ENCODE peak calls at places on chromosomes 1 and 21, in six cellular contexts. M is AG09309; V is MM.1S; F is CD8-positive, alpha-beta T cell; Y is endodermal cell; H is A549. Q is an unnamed sample.

GRCh38 chr1:53706356-53706755 is 32.6 kb downstream of the GLIS1 start:
- DNase-seq in F (no peak), Y (no peak), M (no peak), V (no peak), H (no peak), Q (no peak)

GRCh38 chr21:22516230-22516629 is 1518.0 kb downstream of the NCAM2 start:
- DNase-seq in M (no peak), H (no peak), Y (no peak), V (no peak), F (no peak), Q (no peak)

GRCh38 chr1:119327436-119328155 is 41.0 kb upstream of the HAO2 start:
- DNase-seq in M (peak), Y (peak), F (no peak), V (peak), H (no peak), Q (peak)

GRCh38 chr1:89953072-89953626 is 41.8 kb upstream of the ZNF326 start:
- DNase-seq in F (peak), V (peak), Y (peak), M (peak), H (peak), Q (peak)

GRCh38 chr1:200668514-200669313 is 993 bp downstream of the DDX59 start:
- DNase-seq in F (no peak), H (no peak), M (no peak), Y (no peak), V (no peak), Q (no peak)

GRCh38 chr1:7387053-7387861 is 383.8 kb upstream of the VAMP3 start:
- DNase-seq in V (no peak), F (no peak), H (no peak), Y (peak), M (no peak), Q (no peak)

GRCh38 chr1:67058242-67058641 is 4.3 kb upstream of the SLC35D1 start:
- DNase-seq in F (no peak), Y (no peak), V (no peak), M (no peak), H (no peak), Q (no peak)

GRCh38 chr1:112510340-112510739 is 1.6 kb downstream of the WNT2B start:
- DNase-seq in F (no peak), H (no peak), M (no peak), V (no peak), Y (peak), Q (no peak)

GRCh38 chr21:35649186-35649585 is 411.1 kb downstream of the SETD4 start:
- DNase-seq in F (no peak), V (no peak), M (no peak), Y (peak), H (no peak), Q (no peak)

GRCh38 chr21:45341779-45342178 is 54.1 kb upstream of the POFUT2 start:
- DNase-seq in Y (no peak), M (no peak), V (no peak), H (no peak), F (no peak), Q (no peak)

GRCh38 chr1:163877016-163877415 is 555.3 kb downstream of the NUF2 start:
- DNase-seq in M (peak), F (no peak), V (no peak), H (no peak), Y (no peak), Q (no peak)

GRCh38 chr1:240701412-240701811 is 89.5 kb upstream of the GREM2 start:
- DNase-seq in M (peak), F (no peak), V (no peak), H (no peak), Y (no peak), Q (no peak)

GRCh38 chr1:33346921-33347649 is 26.2 kb upstream of the A3GALT2 start:
- DNase-seq in H (peak), Y (no peak), V (no peak), M (no peak), F (no peak), Q (no peak)

GRCh38 chr1:109910123-109910962 is at the start of gene CSF1:
- DNase-seq in Y (peak), H (peak), V (no peak), M (peak), F (peak), Q (peak)

GRCh38 chr1:167219646-167220536 is 795 bp upstream of the POU2F1 start:
- DNase-seq in V (peak), H (peak), Y (peak), F (peak), M (no peak), Q (peak)

GRCh38 chr1:70043806-70044205 is 161.6 kb downstream of the LRRC40 start:
- DNase-seq in V (no peak), H (no peak), M (peak), F (no peak), Y (no peak), Q (no peak)

GRCh38 chr1:192445849-192446489 is 129.2 kb downstream of the RGS21 start:
- DNase-seq in H (no peak), F (peak), M (peak), Y (peak), V (peak), Q (peak)

GRCh38 chr1:59263116-59263515 is 33.8 kb upstream of the FGGY start:
- DNase-seq in M (no peak), Y (no peak), F (no peak), H (no peak), V (no peak), Q (no peak)

GRCh38 chr1:145961425-145962156 is 2.8 kb downstream of the ANKRD34A start:
- DNase-seq in F (peak), Y (peak), V (no peak), M (no peak), H (no peak), Q (peak)

GRCh38 chr1:188615321-188615720 is 1786.6 kb downstream of the PLA2G4A start:
- DNase-seq in F (no peak), M (no peak), Y (no peak), H (no peak), V (no peak), Q (no peak)

GRCh38 chr1:41486892-41487728 is 2.6 kb upstream of the EDN2 start:
- DNase-seq in Y (peak), F (no peak), V (no peak), H (no peak), M (no peak), Q (peak)

GRCh38 chr1:155195201-155196102 is 12.2 kb downstream of the THBS3 start:
- DNase-seq in M (no peak), V (no peak), F (no peak), H (peak), Y (peak), Q (no peak)
- H3K4me3 ChIP-seq in M (peak), V (no peak), F (no peak), H (peak), Y (peak), Q (peak)

GRCh38 chr1:184805667-184806295 is 51.1 kb upstream of the EDEM3 start:
- DNase-seq in F (peak), Y (peak), H (peak), V (peak), M (peak), Q (peak)
- TF ChIP-seq CTCF in F (peak), Y (peak), H (peak), V (peak), M (peak), Q (peak)

GRCh38 chr1:86419277-86419903 is 4.6 kb upstream of the CLCA2 start:
- DNase-seq in F (peak), V (peak), H (no peak), M (no peak), Y (peak), Q (peak)
- H3K4me3 ChIP-seq in F (no peak), V (no peak), H (no peak), M (no peak), Y (no peak), Q (peak)

DNA sequence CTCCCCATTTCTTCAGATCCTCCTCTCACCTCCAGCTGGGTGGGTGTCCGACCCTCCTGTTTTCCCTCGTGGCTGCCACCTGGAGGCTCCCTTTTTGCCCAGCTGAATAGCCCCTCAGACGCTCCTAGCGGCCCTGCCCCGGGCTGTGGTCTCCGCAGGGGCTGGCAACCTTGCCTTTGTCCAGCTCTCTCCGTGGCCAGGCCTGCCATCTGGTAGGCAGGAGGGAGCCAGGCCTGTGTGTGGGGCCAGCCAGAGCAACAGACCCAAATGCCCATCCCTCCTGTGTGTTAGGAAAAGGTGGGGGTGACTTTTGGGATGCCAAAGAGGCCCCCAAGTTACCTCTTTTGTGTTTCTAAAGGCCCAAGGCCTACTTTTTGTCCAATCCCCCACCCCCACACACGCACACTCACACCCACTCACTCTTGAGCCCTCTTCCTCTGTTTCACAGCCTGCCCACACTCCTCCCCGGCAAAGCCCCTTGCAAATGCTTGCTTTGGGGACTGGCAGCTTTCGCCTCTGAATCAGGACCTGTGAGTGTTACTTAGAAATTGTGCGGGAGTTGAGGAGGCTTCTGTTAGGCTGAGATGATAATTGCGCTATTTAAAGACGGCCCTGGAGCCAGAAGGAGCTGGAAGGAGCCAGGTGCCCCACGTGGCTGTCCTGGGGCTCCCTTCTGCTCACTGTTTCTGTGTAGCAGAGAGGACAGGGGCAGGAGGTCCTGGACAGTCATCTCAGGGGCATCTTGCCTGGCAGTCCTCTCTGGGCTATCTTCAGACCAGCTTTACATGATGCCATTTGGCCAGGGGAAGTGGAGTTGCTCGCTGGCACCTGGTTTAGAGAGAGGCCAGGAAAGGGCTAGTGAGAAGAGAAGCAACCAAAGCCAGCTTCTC is 9.1 kb downstream of the PPFIA4 start:
- DNase-seq in F (no peak), V (no peak), Y (peak), H (no peak), M (no peak), Q (no peak)
- TF ChIP-seq CTCF in F (no peak), V (no peak), Y (no peak), H (no peak), M (no peak), Q (no peak)

GRCh38 chr1:30087465-30087864 is 635.9 kb downstream of the MATN1 start:
- DNase-seq in M (no peak), V (no peak), Y (peak), F (no peak), H (peak), Q (no peak)

GRCh38 chr1:30085814-30086770 is 637.3 kb downstream of the MATN1 start:
- DNase-seq in F (no peak), M (no peak), H (peak), V (no peak), Y (peak), Q (peak)

GRCh38 chr1:30090421-30090820 is 633.0 kb downstream of the MATN1 start:
- DNase-seq in H (no peak), F (no peak), Y (no peak), V (no peak), M (no peak), Q (no peak)

GRCh38 chr1:30092051-30092858 is 631.1 kb downstream of the MATN1 start:
- DNase-seq in V (no peak), F (no peak), M (no peak), H (no peak), Y (no peak), Q (no peak)

DNA sequence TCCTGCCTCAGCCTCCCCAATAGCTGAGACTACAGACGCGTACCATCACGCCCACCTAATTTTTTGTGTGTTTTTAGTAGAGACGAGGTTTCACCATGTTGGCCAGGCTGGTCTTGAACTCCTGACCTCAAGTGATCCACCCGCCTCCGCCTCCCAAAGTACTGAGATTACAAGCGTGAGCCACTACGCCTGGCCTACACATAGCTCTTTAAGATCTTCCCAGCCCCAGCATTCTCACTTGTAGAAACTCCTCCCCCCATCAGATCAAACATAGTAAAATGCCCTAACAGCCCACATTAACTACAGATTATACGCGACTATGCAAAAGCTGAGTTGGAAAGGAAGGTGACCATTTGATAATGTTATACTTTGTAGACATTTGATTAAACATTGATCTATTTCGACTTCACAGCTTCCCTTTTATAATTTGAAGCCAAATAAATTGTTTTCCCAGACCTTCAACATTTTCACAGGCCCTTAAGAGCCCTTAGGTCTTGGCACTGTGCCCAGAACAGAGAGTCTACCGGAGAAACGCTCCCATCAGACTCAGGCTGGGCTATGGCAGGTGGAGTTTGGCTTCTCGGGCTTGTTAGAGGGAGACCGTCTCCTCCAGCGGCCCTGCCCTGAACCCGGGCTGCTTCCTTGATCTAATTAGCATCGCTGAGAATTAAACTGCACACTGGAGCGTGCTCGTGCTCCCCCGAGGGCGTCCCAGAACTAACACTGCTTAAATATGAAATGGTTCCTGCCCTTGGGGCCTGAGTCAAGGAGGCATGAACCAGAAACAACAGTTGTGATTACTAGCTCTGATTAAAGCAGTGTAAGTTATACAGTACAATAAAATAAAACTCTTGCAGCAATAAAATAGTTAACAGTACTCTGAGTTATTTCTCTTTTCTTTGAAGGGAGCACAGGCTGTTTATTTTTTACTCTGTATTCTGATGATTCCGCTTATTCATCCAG is 634.5 kb downstream of the MATN1 start:
- DNase-seq in M (no peak), V (no peak), Y (no peak), F (no peak), H (no peak), Q (no peak)
- H3K4me3 ChIP-seq in M (no peak), V (no peak), Y (no peak), F (no peak), H (no peak), Q (no peak)

Q was measured in GM12865.